ENCODE peak calls at places on chromosomes 5 and 9, in six cellular contexts. Z, N, I, S, G and R are unnamed samples.

GRCh38 chr5:33892419-33893151 is 795 bp upstream of the ADAMTS12 start:
- DNase-seq in Z (peak), N (no peak), I (peak), S (no peak), G (peak), R (peak)

GRCh38 chr9:119788876-119789275 is 419.6 kb upstream of the BRINP1 start:
- DNase-seq in Z (no peak), N (no peak), I (no peak), S (no peak), G (no peak), R (no peak)

GRCh38 chr9:19283108-19283710 is 52.7 kb downstream of the DENND4C start:
- DNase-seq in Z (no peak), N (no peak), I (no peak), S (no peak), G (no peak), R (no peak)

GRCh38 chr9:35553670-35554543 is 51.2 kb upstream of the TESK1 start:
- DNase-seq in Z (peak), N (peak), I (peak), S (peak), G (peak), R (peak)

GRCh38 chr5:179406031-179406681 is 60.9 kb upstream of the ADAMTS2 start:
- DNase-seq in Z (no peak), N (no peak), I (no peak), S (no peak), G (peak), R (peak)

GRCh38 chr5:34652916-34653315 is 3.2 kb upstream of the RAI14 start:
- DNase-seq in Z (peak), N (peak), I (no peak), S (no peak), G (peak), R (no peak)

GRCh38 chr5:180172447-180173197 is 36.4 kb downstream of the RASGEF1C start:
- DNase-seq in Z (no peak), N (no peak), I (no peak), S (no peak), G (no peak), R (peak)

GRCh38 chr5:86070719-86071118 is 547.0 kb upstream of the COX7C start:
- DNase-seq in Z (no peak), N (no peak), I (no peak), S (no peak), G (no peak), R (no peak)

GRCh38 chr5:90548069-90548593 is 10.5 kb upstream of the ADGRV1 start:
- DNase-seq in Z (peak), N (no peak), I (no peak), S (no peak), G (no peak), R (peak)

GRCh38 chr5:42600441-42600840 is 156.2 kb upstream of the CCDC152 start:
- DNase-seq in Z (no peak), N (no peak), I (no peak), S (no peak), G (no peak), R (no peak)

GRCh38 chr5:42596817-42597216 is 159.8 kb upstream of the CCDC152 start:
- DNase-seq in Z (peak), N (no peak), I (no peak), S (no peak), G (no peak), R (peak)

GRCh38 chr5:42599106-42599505 is 157.5 kb upstream of the CCDC152 start:
- DNase-seq in Z (no peak), N (no peak), I (no peak), S (no peak), G (no peak), R (no peak)

GRCh38 chr5:42597318-42597937 is 159.2 kb upstream of the CCDC152 start:
- DNase-seq in Z (no peak), N (no peak), I (no peak), S (no peak), G (no peak), R (no peak)

DNA sequence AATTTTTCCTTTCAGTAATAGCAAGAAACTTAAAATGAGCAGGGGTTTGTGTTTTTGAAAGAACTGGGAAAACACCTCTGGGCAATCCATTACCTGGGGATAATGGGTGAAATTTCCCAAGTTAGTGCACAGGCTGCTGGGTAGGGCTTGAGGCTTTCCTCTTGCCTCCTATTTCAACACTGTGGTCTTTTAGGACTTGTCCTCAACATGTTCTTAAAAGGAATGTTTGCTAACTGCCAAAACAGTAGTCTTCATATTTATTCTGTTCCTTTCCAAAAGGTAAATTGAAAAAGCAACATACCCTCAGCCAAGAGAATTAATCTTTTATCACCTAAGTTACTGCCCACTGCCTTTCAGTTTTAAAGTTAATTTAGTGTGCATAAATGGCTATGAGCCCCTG is 158.3 kb upstream of the CCDC152 start:
- DNase-seq in Z (no peak), N (no peak), I (no peak), S (no peak), G (no peak), R (no peak)
- TF ChIP-seq CTCF in Z (no peak), N (no peak), I (no peak), S (no peak), G (no peak), R (no peak)

DNA sequence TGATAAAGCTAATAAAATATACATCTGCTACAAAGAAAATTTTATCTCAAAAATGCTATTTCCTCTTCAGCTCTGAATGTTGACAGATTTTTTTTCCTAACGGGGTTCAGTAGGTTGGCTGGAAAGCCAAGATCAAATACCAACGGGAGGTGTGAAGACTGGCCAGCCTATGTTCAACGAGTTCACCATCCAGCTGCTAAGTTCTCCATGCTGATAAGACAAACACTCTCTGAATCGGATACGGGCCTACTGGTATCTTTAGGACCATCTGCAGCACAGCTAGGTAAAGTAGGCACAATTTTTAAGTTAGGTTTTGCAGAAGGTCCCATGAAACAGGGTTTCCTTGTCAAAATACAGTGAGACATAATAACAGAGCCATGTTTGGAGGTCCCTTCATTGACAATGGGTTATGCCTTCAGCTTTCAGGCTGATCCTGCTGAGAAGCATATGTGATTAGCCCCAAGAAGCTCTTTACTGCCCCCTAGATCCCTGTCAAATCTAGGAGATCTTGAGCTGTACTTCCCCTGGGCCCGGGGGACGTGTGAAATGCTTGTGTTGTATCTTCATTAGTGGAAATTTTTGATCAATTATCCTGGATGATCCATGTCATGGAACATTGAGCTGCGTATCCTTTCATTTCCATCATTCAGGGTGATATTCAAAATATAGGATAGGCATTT is 60.6 kb downstream of the PGM5 start:
- DNase-seq in Z (peak), N (no peak), I (no peak), S (no peak), G (peak), R (no peak)
- TF ChIP-seq CTCF in Z (peak), N (peak), I (peak), S (peak), G (peak), R (peak)

GRCh38 chr5:41433552-41434181 is 76.7 kb downstream of the PLCXD3 start:
- DNase-seq in Z (peak), N (no peak), I (no peak), S (no peak), G (peak), R (no peak)
- TF ChIP-seq CTCF in Z (peak), N (peak), I (peak), S (peak), G (peak), R (peak)

GRCh38 chr5:168290902-168291280 is 554 bp upstream of the WWC1 start:
- DNase-seq in Z (no peak), N (no peak), I (no peak), S (no peak), G (no peak), R (no peak)

GRCh38 chr5:168288349-168289245 is 2.8 kb upstream of the WWC1 start:
- DNase-seq in Z (peak), N (no peak), I (no peak), S (no peak), G (no peak), R (peak)

GRCh38 chr5:168292783-168293696 is 1.6 kb downstream of the WWC1 start:
- DNase-seq in Z (no peak), N (no peak), I (no peak), S (no peak), G (no peak), R (no peak)

GRCh38 chr5:168291961-168292782 is 727 bp downstream of the WWC1 start:
- DNase-seq in Z (no peak), N (no peak), I (no peak), S (no peak), G (no peak), R (peak)

GRCh38 chr5:168291281-168291960 is at the start of gene WWC1:
- DNase-seq in Z (peak), N (no peak), I (no peak), S (peak), G (no peak), R (peak)
- TF ChIP-seq CTCF in Z (peak), N (no peak), I (no peak), S (peak), G (no peak), R (peak)

DNA sequence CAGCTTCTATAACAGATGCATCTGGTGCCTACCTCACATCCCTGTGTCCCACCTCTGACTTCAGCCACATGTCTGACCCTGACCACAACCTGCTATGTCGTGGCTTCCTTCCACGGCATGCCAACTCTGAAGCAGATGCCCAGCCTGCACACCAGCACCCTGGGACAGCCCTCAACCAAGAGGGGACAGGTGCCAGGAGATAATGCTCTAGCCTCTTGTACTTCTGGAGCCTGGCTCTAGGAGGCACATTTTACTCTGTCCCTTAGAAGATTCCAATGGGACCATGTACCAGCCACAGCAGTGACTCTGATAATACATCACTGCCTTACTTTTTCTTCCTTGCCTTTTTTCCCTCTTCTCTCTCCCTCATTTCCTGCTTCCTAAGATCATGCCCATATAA is 51.4 kb downstream of the EBF1 start:
- DNase-seq in Z (no peak), N (no peak), I (no peak), S (no peak), G (no peak), R (no peak)
- TF ChIP-seq CTCF in Z (no peak), N (no peak), I (no peak), S (no peak), G (no peak), R (no peak)